ENCODE peak calls at places on chromosomes 13 and 19, in nine cellular contexts. L is prostate gland, K is left ventricle myocardium inferior, R is AG04450, G is GM23248, P is left lung, T is adrenal gland, V is RWPE1, C is thyroid gland. Q is an unnamed sample.

GRCh38 chr13:44719857-44720671 is 143.9 kb upstream of the TSC22D1 start:
- DNase-seq in L (no peak), K (no peak), R (peak), G (peak), P (no peak), T (no peak), V (no peak), C (no peak), Q (no peak)

GRCh38 chr13:33634526-33635111 is 183.3 kb upstream of the RFC3 start:
- DNase-seq in L (no peak), K (no peak), R (no peak), G (no peak), P (no peak), T (no peak), V (peak), C (peak), Q (no peak)

GRCh38 chr19:54674021-54674617 is 11.3 kb downstream of the LILRB4 start:
- DNase-seq in L (no peak), K (no peak), R (no peak), G (peak), P (no peak), T (no peak), V (peak), C (no peak), Q (no peak)

GRCh38 chr13:32905063-32905863 is 111.0 kb upstream of the KL start:
- DNase-seq in L (no peak), K (no peak), R (no peak), G (peak), P (no peak), T (no peak), V (peak), C (no peak), Q (no peak)

GRCh38 chr19:47247308-47247990 is 8.9 kb upstream of the CCDC9 start:
- DNase-seq in L (no peak), K (peak), R (peak), G (peak), P (peak), T (peak), V (no peak), C (peak), Q (no peak)

GRCh38 chr19:47003611-47003935 is 16.1 kb upstream of the NPAS1 start:
- DNase-seq in L (no peak), K (no peak), R (no peak), G (peak), P (no peak), T (no peak), V (no peak), C (no peak), Q (no peak)

GRCh38 chr19:12675940-12676339 is 5.7 kb downstream of the DHPS start:
- DNase-seq in L (no peak), K (no peak), R (no peak), G (no peak), P (no peak), T (no peak), V (no peak), C (no peak), Q (no peak)

GRCh38 chr13:110238795-110239194 is 68.2 kb downstream of the COL4A1 start:
- DNase-seq in L (no peak), K (no peak), R (no peak), G (peak), P (no peak), T (no peak), V (no peak), C (no peak), Q (no peak)

GRCh38 chr13:24740014-24740890 is 23.7 kb upstream of the RNF17 start:
- DNase-seq in L (no peak), K (no peak), R (no peak), G (no peak), P (no peak), T (no peak), V (no peak), C (no peak), Q (no peak)

GRCh38 chr13:99145461-99145860 is 55.2 kb upstream of the UBAC2 start:
- DNase-seq in L (no peak), K (no peak), R (no peak), G (no peak), P (no peak), T (no peak), V (no peak), C (no peak), Q (no peak)

GRCh38 chr19:44149776-44150175 is 8.4 kb downstream of the ZNF234 start:
- DNase-seq in L (no peak), K (no peak), R (no peak), G (no peak), P (no peak), T (no peak), V (no peak), C (no peak), Q (no peak)

GRCh38 chr19:16896098-16896912 is 7.5 kb downstream of the F2RL3 start:
- DNase-seq in L (no peak), K (no peak), R (no peak), G (no peak), P (peak), T (peak), V (no peak), C (no peak), Q (no peak)
- H3K27ac ChIP-seq in L (peak), K (peak), R (no peak), G (no peak), P (peak), T (no peak), V (peak), C (peak), Q (no peak)

DNA sequence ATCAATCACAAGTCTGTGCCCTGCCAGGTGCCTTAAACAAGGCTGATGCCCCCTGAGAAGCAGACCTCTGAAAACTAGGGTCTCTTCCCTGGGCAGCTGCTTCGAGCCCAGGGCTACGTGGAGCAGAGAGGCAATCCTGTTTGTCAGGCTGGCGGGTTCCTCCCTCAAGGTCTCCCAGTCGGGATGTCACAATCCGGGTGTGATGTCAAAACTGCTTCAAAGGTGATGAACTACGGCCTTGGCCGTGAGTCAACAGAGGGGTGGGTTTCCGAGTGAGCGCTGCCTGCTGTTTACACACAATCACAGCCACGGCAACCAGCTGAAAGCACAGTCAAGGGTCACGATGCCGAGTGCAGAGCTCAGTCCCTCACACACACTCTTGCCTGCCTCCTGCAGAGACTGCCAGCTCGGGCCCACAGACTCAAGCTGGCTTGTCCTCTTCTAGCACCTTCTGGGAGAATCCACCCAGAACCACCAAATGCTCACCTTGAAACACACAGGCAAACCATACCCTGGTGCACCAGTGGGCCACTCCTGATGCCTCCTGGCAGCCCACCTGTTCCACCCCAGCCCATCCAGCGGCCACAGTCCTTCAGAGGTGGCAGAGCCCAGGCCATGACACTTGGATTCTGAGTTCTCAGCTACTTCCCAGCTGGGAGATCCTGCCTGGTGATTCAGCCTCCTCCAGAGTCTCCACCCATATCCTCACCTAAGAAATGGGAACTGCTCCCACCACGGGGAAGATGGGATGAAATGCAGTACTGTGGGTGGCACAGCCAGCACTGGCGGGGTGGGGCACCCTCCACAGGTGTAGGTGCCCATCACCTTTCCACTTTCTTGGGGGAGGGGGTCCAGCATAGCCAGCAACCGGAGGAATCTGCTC is 6.8 kb downstream of the ELL start:
- DNase-seq in L (no peak), K (peak), R (no peak), G (peak), P (peak), T (peak), V (peak), C (peak), Q (no peak)
- H3K27ac ChIP-seq in L (no peak), K (peak), R (peak), G (peak), P (peak), T (peak), V (peak), C (peak), Q (peak)

GRCh38 chr19:18093439-18094161 is 4.0 kb upstream of the MAST3 start:
- DNase-seq in L (no peak), K (no peak), R (no peak), G (peak), P (no peak), T (no peak), V (peak), C (no peak), Q (no peak)
- H3K27ac ChIP-seq in L (no peak), K (no peak), R (no peak), G (no peak), P (no peak), T (no peak), V (peak), C (no peak), Q (no peak)

GRCh38 chr13:112940236-112940635 is 28.8 kb upstream of the MCF2L start:
- DNase-seq in L (no peak), K (no peak), R (no peak), G (no peak), P (no peak), T (no peak), V (no peak), C (no peak), Q (no peak)

GRCh38 chr13:112947796-112948195 is 21.2 kb upstream of the MCF2L start:
- DNase-seq in L (no peak), K (no peak), R (no peak), G (no peak), P (no peak), T (no peak), V (no peak), C (peak), Q (no peak)

GRCh38 chr13:112941349-112941748 is 27.7 kb upstream of the MCF2L start:
- DNase-seq in L (no peak), K (no peak), R (no peak), G (no peak), P (no peak), T (no peak), V (no peak), C (no peak), Q (no peak)

GRCh38 chr13:112942689-112943308 is 26.2 kb upstream of the MCF2L start:
- DNase-seq in L (peak), K (peak), R (peak), G (peak), P (peak), T (peak), V (peak), C (peak), Q (peak)

DNA sequence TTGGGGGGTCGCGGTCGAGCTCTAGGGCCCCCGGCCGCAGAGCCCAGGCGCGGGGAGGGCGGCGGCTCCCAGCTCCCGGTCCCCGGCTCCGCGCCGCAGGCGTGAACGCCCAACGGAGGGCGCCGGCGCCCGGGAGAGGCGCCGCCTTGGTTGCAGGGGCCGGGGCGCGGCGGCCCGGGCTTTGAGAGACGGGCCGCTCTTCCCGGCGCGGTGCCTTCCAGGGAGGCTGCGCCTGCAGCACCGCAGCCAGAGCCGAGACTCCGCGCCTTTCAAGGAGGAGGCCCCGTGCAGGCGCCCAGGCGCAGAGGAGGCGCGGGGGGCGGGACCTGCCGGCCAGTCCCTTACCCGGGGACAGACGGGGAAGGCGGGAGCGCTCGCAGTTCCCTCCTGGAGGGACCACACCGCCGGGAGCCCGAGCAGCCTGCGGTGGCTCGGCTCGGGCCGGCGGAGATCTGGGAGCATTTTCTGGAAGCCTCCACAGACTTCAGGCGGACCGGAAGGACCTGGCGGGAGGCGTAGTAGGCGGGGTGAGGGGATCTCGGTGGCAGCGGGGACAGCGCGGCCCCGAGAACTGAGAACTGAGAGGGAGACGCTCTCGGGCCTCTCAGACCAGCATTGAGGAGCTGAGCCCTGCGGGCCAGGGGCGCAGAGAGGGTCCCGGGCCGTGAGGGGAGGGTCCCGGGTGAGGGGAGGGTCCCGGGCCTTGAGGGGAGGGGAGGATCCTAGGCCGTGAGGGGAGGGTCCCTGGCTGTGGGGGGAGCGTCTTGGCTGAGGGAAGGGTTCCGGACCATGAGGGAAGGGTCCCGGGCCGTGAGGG is 25.5 kb upstream of the MCF2L start:
- DNase-seq in L (peak), K (peak), R (no peak), G (peak), P (peak), T (peak), V (peak), C (peak), Q (no peak)
- H3K27ac ChIP-seq in L (peak), K (peak), R (no peak), G (no peak), P (peak), T (peak), V (no peak), C (peak), Q (no peak)

GRCh38 chr19:5048091-5048726 is 79.3 kb downstream of the KDM4B start:
- DNase-seq in L (peak), K (peak), R (peak), G (peak), P (peak), T (peak), V (peak), C (peak), Q (no peak)

GRCh38 chr19:5047251-5047935 is 78.5 kb downstream of the KDM4B start:
- DNase-seq in L (no peak), K (no peak), R (no peak), G (no peak), P (no peak), T (no peak), V (no peak), C (no peak), Q (no peak)

GRCh38 chr19:5045956-5046338 is 77.0 kb downstream of the KDM4B start:
- DNase-seq in L (no peak), K (no peak), R (no peak), G (no peak), P (no peak), T (no peak), V (no peak), C (no peak), Q (no peak)

GRCh38 chr19:5045015-5045414 is 76.1 kb downstream of the KDM4B start:
- DNase-seq in L (no peak), K (no peak), R (no peak), G (no peak), P (peak), T (no peak), V (no peak), C (no peak), Q (no peak)

GRCh38 chr19:5046339-5047039 is 77.6 kb downstream of the KDM4B start:
- DNase-seq in L (peak), K (no peak), R (no peak), G (peak), P (peak), T (peak), V (peak), C (peak), Q (peak)
- H3K27ac ChIP-seq in L (peak), K (peak), R (no peak), G (peak), P (no peak), T (no peak), V (peak), C (peak), Q (peak)

DNA sequence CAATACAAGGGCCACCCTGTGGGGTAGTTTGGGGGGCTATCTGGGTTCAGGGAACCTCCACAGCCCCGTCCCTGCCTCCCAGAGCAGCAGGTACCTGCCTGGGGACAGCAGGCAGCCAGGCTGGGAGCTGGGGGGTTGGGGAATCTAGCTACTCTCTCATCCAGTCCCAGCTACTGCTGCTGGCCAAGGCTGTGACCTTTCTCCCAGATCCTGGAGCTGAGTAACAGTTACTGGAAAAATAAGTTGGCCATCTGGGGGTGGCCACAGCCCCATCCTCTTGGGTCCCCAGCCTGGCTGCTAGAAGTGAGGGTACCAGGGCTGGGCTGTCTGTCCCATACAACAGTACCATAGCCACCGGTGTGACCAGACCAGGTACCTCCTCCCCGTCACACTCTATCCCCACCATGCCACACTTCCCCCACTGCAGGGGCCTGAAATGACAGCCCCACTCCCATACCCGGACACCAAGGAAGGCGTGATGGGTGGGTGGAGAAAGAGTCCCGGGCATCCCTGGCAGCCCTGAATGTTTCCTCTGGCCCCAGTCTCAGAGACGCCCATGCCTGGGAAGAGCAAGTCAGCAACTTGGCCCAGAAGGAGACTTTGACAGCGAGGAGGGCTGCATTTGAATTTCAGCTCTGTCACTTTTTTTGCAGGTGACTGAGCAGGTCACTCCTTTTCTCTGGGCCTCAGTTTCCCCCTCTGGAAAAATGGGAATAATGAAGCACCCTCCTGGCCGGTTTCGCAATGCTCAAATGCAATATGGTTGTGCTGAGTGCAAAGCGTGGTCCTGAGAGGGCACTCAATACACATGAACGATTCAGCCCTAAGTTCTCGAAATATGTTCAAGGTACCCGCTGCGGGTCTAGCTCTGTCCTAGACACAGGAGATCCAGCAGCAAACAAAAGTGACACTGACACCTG is 30.7 kb upstream of the NFIC start:
- DNase-seq in L (no peak), K (peak), R (no peak), G (peak), P (peak), T (peak), V (no peak), C (peak), Q (no peak)
- H3K27ac ChIP-seq in L (peak), K (peak), R (peak), G (peak), P (peak), T (peak), V (peak), C (peak), Q (no peak)

DNA sequence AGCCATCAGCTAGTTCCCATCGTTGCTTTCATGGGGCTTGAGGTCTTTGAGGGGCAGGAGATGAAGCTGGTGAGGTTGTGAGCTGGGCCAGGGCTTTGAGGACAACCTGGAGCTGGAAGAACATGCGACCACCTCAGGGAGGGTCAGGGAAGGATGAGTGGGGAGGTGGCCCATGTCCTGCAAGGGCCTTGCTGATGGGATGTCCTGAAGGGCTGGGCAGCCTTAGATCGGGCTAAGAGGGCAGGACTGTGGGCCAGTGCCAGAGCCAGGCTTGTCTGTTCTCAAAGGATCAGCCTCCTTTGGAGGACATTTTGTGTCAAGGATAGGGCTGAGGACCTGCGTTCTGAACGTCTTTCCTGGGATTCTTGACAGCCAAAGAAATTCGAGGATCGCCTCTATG is 10.5 kb downstream of the CYTH2 start:
- DNase-seq in L (no peak), K (no peak), R (no peak), G (no peak), P (no peak), T (no peak), V (no peak), C (no peak), Q (no peak)
- H3K27ac ChIP-seq in L (peak), K (peak), R (no peak), G (peak), P (no peak), T (no peak), V (peak), C (no peak), Q (no peak)

GRCh38 chr19:991932-992669 is 8.0 kb downstream of the WDR18 start:
- DNase-seq in L (no peak), K (no peak), R (no peak), G (no peak), P (peak), T (no peak), V (no peak), C (no peak), Q (no peak)
- H3K27ac ChIP-seq in L (no peak), K (no peak), R (no peak), G (no peak), P (no peak), T (no peak), V (peak), C (no peak), Q (no peak)

DNA sequence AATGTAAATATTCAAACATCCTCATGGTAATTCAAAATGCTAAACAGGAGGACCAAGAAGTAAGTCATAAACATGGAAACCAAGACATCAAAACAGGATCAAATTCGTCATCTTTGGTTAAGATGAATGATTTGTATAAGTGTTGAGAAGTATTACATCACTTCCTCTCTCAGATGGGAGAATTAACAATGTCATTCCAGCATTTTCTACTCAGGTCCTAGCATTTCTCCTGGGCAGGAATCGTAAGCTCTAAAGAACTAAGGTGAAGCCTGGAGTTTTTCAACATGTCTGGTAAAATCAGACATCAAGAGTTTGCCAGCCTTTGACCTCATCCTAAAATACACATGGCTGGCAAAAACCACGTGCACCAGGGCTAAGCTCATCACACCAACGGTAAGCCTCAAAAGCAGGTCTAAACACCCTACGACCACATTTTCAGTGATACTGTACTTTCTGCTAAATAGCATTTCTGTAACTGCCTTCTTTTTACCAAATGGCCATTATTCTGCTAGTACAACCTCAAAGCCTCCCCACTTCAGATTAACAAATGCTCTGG is 24.8 kb downstream of the RANBP3 start:
- DNase-seq in L (no peak), K (no peak), R (no peak), G (peak), P (no peak), T (no peak), V (no peak), C (no peak), Q (no peak)
- H3K27ac ChIP-seq in L (no peak), K (peak), R (peak), G (peak), P (no peak), T (peak), V (peak), C (peak), Q (peak)